ENCODE peak calls at places on chromosomes 11 and 22, in six cellular contexts. I is HepG2, V is GM12891, D is H1, R is K562, B is GM12878. N is an unnamed sample.

GRCh38 chr11:9095421-9095820 is 4.0 kb upstream of the SCUBE2 start:
- DNase-seq in I (no peak), V (no peak), D (no peak), R (no peak), B (no peak), N (no peak)

GRCh38 chr11:2306971-2307732 is 5.3 kb downstream of the TSPAN32 start:
- DNase-seq in I (no peak), V (no peak), D (no peak), R (no peak), B (no peak), N (no peak)

GRCh38 chr11:15941206-15941770 is 415.1 kb downstream of the SOX6 start:
- DNase-seq in I (no peak), V (peak; percentile 61), D (peak; percentile 65), R (peak; percentile 95), B (no peak), N (peak; percentile 63)

GRCh38 chr11:68002943-68003845 is 703 bp downstream of the UNC93B1 start:
- DNase-seq in I (no peak), V (no peak), D (no peak), R (peak; percentile 66), B (no peak), N (peak; percentile 55)

GRCh38 chr11:106565326-106565725 is 452.9 kb downstream of the GUCY1A2 start:
- DNase-seq in I (no peak), V (no peak), D (no peak), R (no peak), B (no peak), N (no peak)

GRCh38 chr22:17957683-17958082 is 66.7 kb downstream of the MICAL3 start:
- DNase-seq in I (no peak), V (no peak), D (no peak), R (no peak), B (no peak), N (no peak)

GRCh38 chr11:69269926-69270697 is 23.8 kb upstream of the MYEOV start:
- DNase-seq in I (no peak), V (no peak), D (no peak), R (no peak), B (no peak), N (no peak)

GRCh38 chr22:26615149-26615548 is 2.7 kb downstream of the CRYBB1 start:
- DNase-seq in I (no peak), V (peak; percentile 39), D (no peak), R (no peak), B (peak; percentile 48), N (peak; percentile 49)

GRCh38 chr22:25748704-25749103 is 6.7 kb downstream of the MYO18B start:
- DNase-seq in I (peak; percentile 69), V (no peak), D (no peak), R (no peak), B (no peak), N (no peak)

GRCh38 chr11:113504586-113504985 is 29.4 kb upstream of the DRD2 start:
- DNase-seq in I (no peak), V (no peak), D (no peak), R (no peak), B (no peak), N (no peak)

GRCh38 chr11:60971520-60971919 is at the start of gene CD6:
- DNase-seq in I (no peak), V (no peak), D (no peak), R (no peak), B (no peak), N (no peak)

GRCh38 chr11:125552927-125553326 is 16.4 kb upstream of the EI24 start:
- DNase-seq in I (no peak), V (no peak), D (no peak), R (peak; percentile 87), B (no peak), N (no peak)

GRCh38 chr22:46122980-46123693 is 27.2 kb upstream of the PPARA start:
- DNase-seq in I (no peak), V (no peak), D (no peak), R (no peak), B (no peak), N (no peak)

GRCh38 chr11:103851166-103851651 is 185.2 kb upstream of the DDI1 start:
- DNase-seq in I (no peak), V (no peak), D (no peak), R (no peak), B (no peak), N (no peak)

GRCh38 chr11:67248653-67249052 is 17.6 kb upstream of the GRK2 start:
- DNase-seq in I (peak; percentile 40), V (no peak), D (no peak), R (no peak), B (no peak), N (no peak)

GRCh38 chr22:19270873-19271272 is 20.6 kb downstream of the CLTCL1 start:
- DNase-seq in I (no peak), V (no peak), D (no peak), R (no peak), B (no peak), N (no peak)

GRCh38 chr11:58057481-58057880 is 26.7 kb downstream of the OR6Q1 start:
- DNase-seq in I (no peak), V (no peak), D (no peak), R (no peak), B (no peak), N (no peak)

GRCh38 chr11:17593466-17594245 is 46.6 kb downstream of the OTOG start:
- DNase-seq in I (no peak), V (no peak), D (no peak), R (no peak), B (no peak), N (no peak)

GRCh38 chr22:34972498-34972897 is 93.5 kb upstream of the ISX start:
- DNase-seq in I (no peak), V (no peak), D (no peak), R (no peak), B (no peak), N (no peak)

GRCh38 chr11:45846974-45847907 is at the start of gene CRY2:
- DNase-seq in I (peak; percentile 93), V (peak; percentile 93), D (peak; percentile 93), R (peak; percentile 99), B (peak; percentile 90), N (peak; percentile 94)

GRCh38 chr22:27715078-27715477 is 86.5 kb downstream of the MN1 start:
- DNase-seq in I (no peak), V (no peak), D (no peak), R (no peak), B (no peak), N (no peak)

GRCh38 chr11:4560462-4560861 is 15.5 kb downstream of the OR52M1 start:
- DNase-seq in I (no peak), V (no peak), D (no peak), R (no peak), B (no peak), N (no peak)

GRCh38 chr11:114131366-114131963 is 72.0 kb downstream of the ZBTB16 start:
- DNase-seq in I (no peak), V (no peak), D (no peak), R (no peak), B (no peak), N (no peak)

GRCh38 chr11:103659743-103660142 is 376.7 kb upstream of the DDI1 start:
- DNase-seq in I (no peak), V (no peak), D (no peak), R (no peak), B (no peak), N (no peak)

GRCh38 chr11:4644233-4644632 is 451 bp downstream of the OR51E1 start:
- DNase-seq in I (no peak), V (no peak), D (no peak), R (no peak), B (no peak), N (no peak)

GRCh38 chr11:69067200-69067599 is 18.5 kb downstream of the TPCN2 start:
- DNase-seq in I (no peak), V (no peak), D (no peak), R (no peak), B (no peak), N (no peak)

GRCh38 chr11:43998308-43998707 is 49.5 kb upstream of the ACCSL start:
- DNase-seq in I (no peak), V (no peak), D (no peak), R (no peak), B (no peak), N (no peak)

GRCh38 chr11:125494987-125495725 is 909 bp downstream of the FEZ1 start:
- DNase-seq in I (no peak), V (peak; percentile 26), D (no peak), R (peak; percentile 20), B (no peak), N (no peak)

GRCh38 chr11:84660257-84660656 is 966.9 kb downstream of the DLG2 start:
- DNase-seq in I (no peak), V (no peak), D (no peak), R (no peak), B (no peak), N (no peak)

DNA sequence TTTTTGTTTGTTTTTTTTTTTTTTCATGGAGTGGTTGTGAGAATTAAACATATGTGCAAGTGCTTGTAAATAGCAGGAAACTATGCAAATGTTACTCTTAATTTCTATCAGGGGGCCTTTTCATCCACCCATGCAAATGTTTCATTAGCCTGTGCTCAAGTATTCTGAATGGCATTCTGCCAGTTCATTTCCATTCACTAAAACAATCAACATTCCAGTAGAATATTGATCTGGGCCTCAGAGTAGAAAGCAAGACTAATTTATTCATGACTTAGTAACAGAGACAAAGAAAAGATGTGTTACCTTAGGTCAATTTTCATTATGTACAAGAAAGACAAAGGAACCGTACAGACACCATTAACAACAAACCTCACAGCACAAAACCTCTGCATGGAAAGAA is 971.4 kb downstream of the DLG2 start:
- DNase-seq in I (no peak), V (no peak), D (no peak), R (no peak), B (no peak), N (no peak)
- TF ChIP-seq TAF1 in I (no peak), V (no peak), D (no peak), R (no peak), B (no peak), N (no peak)

DNA sequence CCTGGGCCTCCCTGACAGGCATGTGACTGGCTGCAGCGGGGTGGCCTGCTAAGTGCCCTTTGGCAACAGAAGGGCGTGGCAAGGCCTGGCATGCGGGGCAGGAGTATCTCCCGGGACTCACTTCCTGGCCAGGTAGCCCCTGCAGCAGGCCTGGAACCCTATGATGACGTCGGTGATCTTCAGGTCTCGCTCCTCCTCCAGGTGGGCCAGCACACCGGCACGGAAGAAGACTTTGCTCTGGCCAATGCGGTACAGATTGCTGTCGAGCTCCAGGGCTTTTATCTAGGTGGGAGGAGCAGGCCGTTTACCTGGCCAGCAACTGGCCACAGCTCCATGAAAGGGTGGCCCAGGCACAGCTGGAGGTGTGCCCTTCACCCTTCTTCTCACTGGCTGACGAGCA is 50.9 kb downstream of the APOL1 start:
- DNase-seq in I (no peak), V (no peak), D (no peak), R (no peak), B (no peak), N (no peak)
- TF ChIP-seq POLR2AphosphoS5 in I (no peak), V (no peak), D (no peak), R (no peak), B (no peak), N (peak; percentile 36)

GRCh38 chr11:33257897-33258630 is 883 bp downstream of the HIPK3 start:
- DNase-seq in I (peak; percentile 63), V (peak; percentile 41), D (no peak), R (peak; percentile 74), B (no peak), N (peak; percentile 38)
- TF ChIP-seq POLR2A in I (peak; percentile 80), V (peak; percentile 83), D (no peak), R (peak; percentile 78), B (peak; percentile 86), N (peak; percentile 70)

DNA sequence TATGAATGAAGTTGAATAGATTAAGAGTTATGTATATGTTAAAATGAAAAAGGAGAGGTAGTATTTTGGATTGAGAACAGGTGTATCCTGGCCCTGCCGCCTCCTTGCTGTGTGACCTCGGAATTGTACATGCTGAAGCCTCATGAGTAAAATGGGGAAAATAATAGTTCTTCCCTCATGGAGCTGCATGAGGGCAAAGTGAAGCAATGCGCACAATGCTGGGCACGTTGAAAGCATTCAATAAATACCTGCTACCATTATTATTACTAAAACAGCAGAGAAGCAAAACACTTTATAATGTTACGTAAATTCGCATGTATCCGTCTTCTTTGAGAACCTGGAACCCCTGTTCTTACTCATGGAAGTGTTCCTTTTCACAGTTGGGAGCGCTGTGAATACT is 5.7 kb downstream of the AMOTL1 start:
- DNase-seq in I (no peak), V (no peak), D (no peak), R (no peak), B (no peak), N (no peak)
- TF ChIP-seq TAF1 in I (no peak), V (no peak), D (no peak), R (no peak), B (no peak), N (no peak)

N was measured in GM12892.